ENCODE peak calls at places on chromosomes 6 and 20, in eight cellular contexts. One of them, this sample, is unnamed.

GRCh38 chr20:53399131-53399530 is 194.5 kb downstream of the ZNF217 start:
- DNase-seq in fibroblast of pulmonary artery: no peak
- DNase-seq in OCI-LY7: no peak
- DNase-seq in AG10803: no peak
- DNase-seq in Jurkat, Clone E6-1: no peak
- DNase-seq in activated naive CD4-positive, alpha-beta T cell: no peak
- DNase-seq in activated T-helper 2 cell treated with anti-CD3 and anti-CD28 coated beads, Interferon-gamma antibody, Interleukin-2, Interleukin-4, amounts not matched to agents 10 μg/mL and 5 μg/mL and 100 μg/mL, durations not matched to agents 14 hours and 24 hours and 36 hours: no peak
- DNase-seq in kidney epithelial cell: no peak
- DNase-seq in this sample: no peak

GRCh38 chr20:25233016-25233772 is 14.7 kb upstream of the PYGB start:
- DNase-seq in activated T-helper 2 cell treated with anti-CD3 and anti-CD28 coated beads, Interferon-gamma antibody, Interleukin-2, Interleukin-4, amounts not matched to agents 10 μg/mL and 5 μg/mL and 100 μg/mL, durations not matched to agents 14 hours and 24 hours and 36 hours: no peak
- DNase-seq in kidney epithelial cell: peak; percentile 56
- DNase-seq in AG10803: peak; percentile 44
- DNase-seq in Jurkat, Clone E6-1: no peak
- DNase-seq in OCI-LY7: no peak
- DNase-seq in fibroblast of pulmonary artery: peak; percentile 75
- DNase-seq in activated naive CD4-positive, alpha-beta T cell: no peak
- DNase-seq in this sample: peak; percentile 92

GRCh38 chr20:34579191-34579661 is 20.7 kb downstream of the MAP1LC3A start:
- DNase-seq in OCI-LY7: no peak
- DNase-seq in AG10803: peak; percentile 78
- DNase-seq in Jurkat, Clone E6-1: no peak
- DNase-seq in fibroblast of pulmonary artery: peak; percentile 86
- DNase-seq in activated T-helper 2 cell treated with anti-CD3 and anti-CD28 coated beads, Interferon-gamma antibody, Interleukin-2, Interleukin-4, amounts not matched to agents 10 μg/mL and 5 μg/mL and 100 μg/mL, durations not matched to agents 14 hours and 24 hours and 36 hours: no peak
- DNase-seq in kidney epithelial cell: peak; percentile 58
- DNase-seq in activated naive CD4-positive, alpha-beta T cell: no peak
- DNase-seq in this sample: peak; percentile 78

GRCh38 chr6:129778793-129779192 is 68.8 kb upstream of the ARHGAP18 start:
- DNase-seq in OCI-LY7: no peak
- DNase-seq in AG10803: no peak
- DNase-seq in kidney epithelial cell: no peak
- DNase-seq in activated T-helper 2 cell treated with anti-CD3 and anti-CD28 coated beads, Interferon-gamma antibody, Interleukin-2, Interleukin-4, amounts not matched to agents 10 μg/mL and 5 μg/mL and 100 μg/mL, durations not matched to agents 14 hours and 24 hours and 36 hours: no peak
- DNase-seq in activated naive CD4-positive, alpha-beta T cell: no peak
- DNase-seq in Jurkat, Clone E6-1: no peak
- DNase-seq in fibroblast of pulmonary artery: no peak
- DNase-seq in this sample: no peak

GRCh38 chr6:167550936-167551633 is 226.2 kb downstream of the TTLL2 start:
- DNase-seq in activated naive CD4-positive, alpha-beta T cell: no peak
- DNase-seq in OCI-LY7: no peak
- DNase-seq in activated T-helper 2 cell treated with anti-CD3 and anti-CD28 coated beads, Interferon-gamma antibody, Interleukin-2, Interleukin-4, amounts not matched to agents 10 μg/mL and 5 μg/mL and 100 μg/mL, durations not matched to agents 14 hours and 24 hours and 36 hours: no peak
- DNase-seq in Jurkat, Clone E6-1: no peak
- DNase-seq in fibroblast of pulmonary artery: peak; percentile 51
- DNase-seq in AG10803: no peak
- DNase-seq in kidney epithelial cell: no peak
- DNase-seq in this sample: no peak

GRCh38 chr6:1771324-1771723 is 161.6 kb downstream of the FOXC1 start:
- DNase-seq in AG10803: peak; percentile 27
- DNase-seq in activated T-helper 2 cell treated with anti-CD3 and anti-CD28 coated beads, Interferon-gamma antibody, Interleukin-2, Interleukin-4, amounts not matched to agents 10 μg/mL and 5 μg/mL and 100 μg/mL, durations not matched to agents 14 hours and 24 hours and 36 hours: no peak
- DNase-seq in OCI-LY7: no peak
- DNase-seq in Jurkat, Clone E6-1: peak; percentile 5
- DNase-seq in kidney epithelial cell: no peak
- DNase-seq in fibroblast of pulmonary artery: peak; percentile 60
- DNase-seq in activated naive CD4-positive, alpha-beta T cell: no peak
- DNase-seq in this sample: peak; percentile 31

GRCh38 chr6:43180058-43180457 is 1.9 kb upstream of the CUL9 start:
- DNase-seq in activated T-helper 2 cell treated with anti-CD3 and anti-CD28 coated beads, Interferon-gamma antibody, Interleukin-2, Interleukin-4, amounts not matched to agents 10 μg/mL and 5 μg/mL and 100 μg/mL, durations not matched to agents 14 hours and 24 hours and 36 hours: no peak
- DNase-seq in AG10803: no peak
- DNase-seq in activated naive CD4-positive, alpha-beta T cell: no peak
- DNase-seq in OCI-LY7: no peak
- DNase-seq in fibroblast of pulmonary artery: no peak
- DNase-seq in kidney epithelial cell: no peak
- DNase-seq in Jurkat, Clone E6-1: no peak
- DNase-seq in this sample: no peak

GRCh38 chr6:10458287-10458686 is 43.4 kb upstream of the TFAP2A start:
- DNase-seq in activated naive CD4-positive, alpha-beta T cell: no peak
- DNase-seq in kidney epithelial cell: no peak
- DNase-seq in AG10803: no peak
- DNase-seq in OCI-LY7: no peak
- DNase-seq in fibroblast of pulmonary artery: no peak
- DNase-seq in Jurkat, Clone E6-1: no peak
- DNase-seq in activated T-helper 2 cell treated with anti-CD3 and anti-CD28 coated beads, Interferon-gamma antibody, Interleukin-2, Interleukin-4, amounts not matched to agents 10 μg/mL and 5 μg/mL and 100 μg/mL, durations not matched to agents 14 hours and 24 hours and 36 hours: no peak
- DNase-seq in this sample: no peak

GRCh38 chr20:17969884-17970409 is 1.1 kb downstream of the MGME1 start:
- DNase-seq in Jurkat, Clone E6-1: peak; percentile 47
- DNase-seq in activated T-helper 2 cell treated with anti-CD3 and anti-CD28 coated beads, Interferon-gamma antibody, Interleukin-2, Interleukin-4, amounts not matched to agents 10 μg/mL and 5 μg/mL and 100 μg/mL, durations not matched to agents 14 hours and 24 hours and 36 hours: peak; percentile 28
- DNase-seq in kidney epithelial cell: no peak
- DNase-seq in AG10803: peak; percentile 57
- DNase-seq in OCI-LY7: peak; percentile 83
- DNase-seq in activated naive CD4-positive, alpha-beta T cell: no peak
- DNase-seq in fibroblast of pulmonary artery: peak; percentile 36
- DNase-seq in this sample: no peak

GRCh38 chr20:53034899-53035298 is 62.7 kb downstream of the TSHZ2 start:
- DNase-seq in activated naive CD4-positive, alpha-beta T cell: no peak
- DNase-seq in fibroblast of pulmonary artery: no peak
- DNase-seq in AG10803: no peak
- DNase-seq in kidney epithelial cell: no peak
- DNase-seq in Jurkat, Clone E6-1: peak; percentile 11
- DNase-seq in OCI-LY7: peak; percentile 70
- DNase-seq in activated T-helper 2 cell treated with anti-CD3 and anti-CD28 coated beads, Interferon-gamma antibody, Interleukin-2, Interleukin-4, amounts not matched to agents 10 μg/mL and 5 μg/mL and 100 μg/mL, durations not matched to agents 14 hours and 24 hours and 36 hours: no peak
- DNase-seq in this sample: no peak

GRCh38 chr6:15498640-15499039 is 164.2 kb downstream of the DTNBP1 start:
- DNase-seq in fibroblast of pulmonary artery: no peak
- DNase-seq in activated naive CD4-positive, alpha-beta T cell: no peak
- DNase-seq in kidney epithelial cell: no peak
- DNase-seq in activated T-helper 2 cell treated with anti-CD3 and anti-CD28 coated beads, Interferon-gamma antibody, Interleukin-2, Interleukin-4, amounts not matched to agents 10 μg/mL and 5 μg/mL and 100 μg/mL, durations not matched to agents 14 hours and 24 hours and 36 hours: no peak
- DNase-seq in AG10803: no peak
- DNase-seq in OCI-LY7: no peak
- DNase-seq in Jurkat, Clone E6-1: no peak
- DNase-seq in this sample: peak; percentile 33

GRCh38 chr20:43365691-43366090 is 92.0 kb upstream of the SRSF6 start:
- DNase-seq in fibroblast of pulmonary artery: no peak
- DNase-seq in kidney epithelial cell: no peak
- DNase-seq in AG10803: no peak
- DNase-seq in Jurkat, Clone E6-1: no peak
- DNase-seq in OCI-LY7: no peak
- DNase-seq in activated T-helper 2 cell treated with anti-CD3 and anti-CD28 coated beads, Interferon-gamma antibody, Interleukin-2, Interleukin-4, amounts not matched to agents 10 μg/mL and 5 μg/mL and 100 μg/mL, durations not matched to agents 14 hours and 24 hours and 36 hours: no peak
- DNase-seq in activated naive CD4-positive, alpha-beta T cell: no peak
- DNase-seq in this sample: no peak

GRCh38 chr20:50724851-50725721 is 6.3 kb upstream of the PARD6B start:
- DNase-seq in OCI-LY7: no peak
- DNase-seq in activated T-helper 2 cell treated with anti-CD3 and anti-CD28 coated beads, Interferon-gamma antibody, Interleukin-2, Interleukin-4, amounts not matched to agents 10 μg/mL and 5 μg/mL and 100 μg/mL, durations not matched to agents 14 hours and 24 hours and 36 hours: no peak
- DNase-seq in AG10803: peak; percentile 89
- DNase-seq in activated naive CD4-positive, alpha-beta T cell: peak; percentile 40
- DNase-seq in Jurkat, Clone E6-1: no peak
- DNase-seq in fibroblast of pulmonary artery: peak; percentile 97
- DNase-seq in kidney epithelial cell: peak; percentile 97
- DNase-seq in this sample: peak; percentile 95

GRCh38 chr6:83962592-83962991 is 71.0 kb upstream of the MRAP2 start:
- DNase-seq in activated T-helper 2 cell treated with anti-CD3 and anti-CD28 coated beads, Interferon-gamma antibody, Interleukin-2, Interleukin-4, amounts not matched to agents 10 μg/mL and 5 μg/mL and 100 μg/mL, durations not matched to agents 14 hours and 24 hours and 36 hours: no peak
- DNase-seq in activated naive CD4-positive, alpha-beta T cell: no peak
- DNase-seq in fibroblast of pulmonary artery: no peak
- DNase-seq in OCI-LY7: peak; percentile 10
- DNase-seq in Jurkat, Clone E6-1: no peak
- DNase-seq in AG10803: no peak
- DNase-seq in kidney epithelial cell: no peak
- DNase-seq in this sample: no peak

GRCh38 chr6:17427617-17428016 is 34.2 kb downstream of the CAP2 start:
- DNase-seq in activated naive CD4-positive, alpha-beta T cell: no peak
- DNase-seq in fibroblast of pulmonary artery: no peak
- DNase-seq in AG10803: no peak
- DNase-seq in kidney epithelial cell: no peak
- DNase-seq in OCI-LY7: no peak
- DNase-seq in Jurkat, Clone E6-1: no peak
- DNase-seq in activated T-helper 2 cell treated with anti-CD3 and anti-CD28 coated beads, Interferon-gamma antibody, Interleukin-2, Interleukin-4, amounts not matched to agents 10 μg/mL and 5 μg/mL and 100 μg/mL, durations not matched to agents 14 hours and 24 hours and 36 hours: no peak
- DNase-seq in this sample: no peak

GRCh38 chr20:62571667-62572344 is 70.5 kb upstream of the SLCO4A1 start:
- DNase-seq in kidney epithelial cell: no peak
- DNase-seq in OCI-LY7: peak; percentile 80
- DNase-seq in activated naive CD4-positive, alpha-beta T cell: no peak
- DNase-seq in activated T-helper 2 cell treated with anti-CD3 and anti-CD28 coated beads, Interferon-gamma antibody, Interleukin-2, Interleukin-4, amounts not matched to agents 10 μg/mL and 5 μg/mL and 100 μg/mL, durations not matched to agents 14 hours and 24 hours and 36 hours: no peak
- DNase-seq in fibroblast of pulmonary artery: no peak
- DNase-seq in AG10803: no peak
- DNase-seq in Jurkat, Clone E6-1: peak; percentile 38
- DNase-seq in this sample: no peak

GRCh38 chr6:36443951-36444428 is 1.2 kb downstream of the KCTD20 start:
- DNase-seq in Jurkat, Clone E6-1: peak; percentile 18
- DNase-seq in kidney epithelial cell: no peak
- DNase-seq in OCI-LY7: peak; percentile 52
- DNase-seq in fibroblast of pulmonary artery: peak; percentile 46
- DNase-seq in activated T-helper 2 cell treated with anti-CD3 and anti-CD28 coated beads, Interferon-gamma antibody, Interleukin-2, Interleukin-4, amounts not matched to agents 10 μg/mL and 5 μg/mL and 100 μg/mL, durations not matched to agents 14 hours and 24 hours and 36 hours: no peak
- DNase-seq in activated naive CD4-positive, alpha-beta T cell: no peak
- DNase-seq in AG10803: no peak
- DNase-seq in this sample: peak; percentile 41

GRCh38 chr6:105431226-105431625 is 28.3 kb upstream of the PREP start:
- DNase-seq in AG10803: peak; percentile 67
- DNase-seq in activated T-helper 2 cell treated with anti-CD3 and anti-CD28 coated beads, Interferon-gamma antibody, Interleukin-2, Interleukin-4, amounts not matched to agents 10 μg/mL and 5 μg/mL and 100 μg/mL, durations not matched to agents 14 hours and 24 hours and 36 hours: no peak
- DNase-seq in Jurkat, Clone E6-1: peak; percentile 52
- DNase-seq in OCI-LY7: peak; percentile 58
- DNase-seq in activated naive CD4-positive, alpha-beta T cell: no peak
- DNase-seq in fibroblast of pulmonary artery: peak; percentile 78
- DNase-seq in kidney epithelial cell: no peak
- DNase-seq in this sample: peak; percentile 82

GRCh38 chr6:155561262-155561970 is 105.8 kb upstream of the NOX3 start:
- DNase-seq in OCI-LY7: no peak
- DNase-seq in AG10803: peak; percentile 20
- DNase-seq in activated T-helper 2 cell treated with anti-CD3 and anti-CD28 coated beads, Interferon-gamma antibody, Interleukin-2, Interleukin-4, amounts not matched to agents 10 μg/mL and 5 μg/mL and 100 μg/mL, durations not matched to agents 14 hours and 24 hours and 36 hours: no peak
- DNase-seq in fibroblast of pulmonary artery: no peak
- DNase-seq in activated naive CD4-positive, alpha-beta T cell: no peak
- DNase-seq in Jurkat, Clone E6-1: no peak
- DNase-seq in kidney epithelial cell: no peak
- DNase-seq in this sample: peak; percentile 3

GRCh38 chr20:24657211-24657610 is 187.8 kb downstream of the SYNDIG1 start:
- DNase-seq in AG10803: no peak
- DNase-seq in activated T-helper 2 cell treated with anti-CD3 and anti-CD28 coated beads, Interferon-gamma antibody, Interleukin-2, Interleukin-4, amounts not matched to agents 10 μg/mL and 5 μg/mL and 100 μg/mL, durations not matched to agents 14 hours and 24 hours and 36 hours: no peak
- DNase-seq in fibroblast of pulmonary artery: peak; percentile 22
- DNase-seq in OCI-LY7: no peak
- DNase-seq in kidney epithelial cell: no peak
- DNase-seq in activated naive CD4-positive, alpha-beta T cell: no peak
- DNase-seq in Jurkat, Clone E6-1: no peak
- DNase-seq in this sample: peak; percentile 40

GRCh38 chr6:16700202-16700997 is 60.9 kb downstream of the ATXN1 start:
- DNase-seq in Jurkat, Clone E6-1: no peak
- DNase-seq in fibroblast of pulmonary artery: no peak
- DNase-seq in activated T-helper 2 cell treated with anti-CD3 and anti-CD28 coated beads, Interferon-gamma antibody, Interleukin-2, Interleukin-4, amounts not matched to agents 10 μg/mL and 5 μg/mL and 100 μg/mL, durations not matched to agents 14 hours and 24 hours and 36 hours: no peak
- DNase-seq in OCI-LY7: no peak
- DNase-seq in activated naive CD4-positive, alpha-beta T cell: no peak
- DNase-seq in AG10803: no peak
- DNase-seq in kidney epithelial cell: no peak
- DNase-seq in this sample: no peak

GRCh38 chr6:155374681-155375080 is 60.4 kb upstream of the TFB1M start:
- DNase-seq in kidney epithelial cell: no peak
- DNase-seq in AG10803: no peak
- DNase-seq in activated naive CD4-positive, alpha-beta T cell: no peak
- DNase-seq in OCI-LY7: no peak
- DNase-seq in fibroblast of pulmonary artery: no peak
- DNase-seq in activated T-helper 2 cell treated with anti-CD3 and anti-CD28 coated beads, Interferon-gamma antibody, Interleukin-2, Interleukin-4, amounts not matched to agents 10 μg/mL and 5 μg/mL and 100 μg/mL, durations not matched to agents 14 hours and 24 hours and 36 hours: no peak
- DNase-seq in Jurkat, Clone E6-1: no peak
- DNase-seq in this sample: no peak

GRCh38 chr6:12709556-12709955 is 7.0 kb upstream of the PHACTR1 start:
- DNase-seq in Jurkat, Clone E6-1: no peak
- DNase-seq in fibroblast of pulmonary artery: no peak
- DNase-seq in activated naive CD4-positive, alpha-beta T cell: no peak
- DNase-seq in activated T-helper 2 cell treated with anti-CD3 and anti-CD28 coated beads, Interferon-gamma antibody, Interleukin-2, Interleukin-4, amounts not matched to agents 10 μg/mL and 5 μg/mL and 100 μg/mL, durations not matched to agents 14 hours and 24 hours and 36 hours: no peak
- DNase-seq in kidney epithelial cell: no peak
- DNase-seq in OCI-LY7: no peak
- DNase-seq in AG10803: peak; percentile 93
- DNase-seq in this sample: no peak

GRCh38 chr6:14396826-14397517 is 279.4 kb downstream of the CD83 start:
- DNase-seq in Jurkat, Clone E6-1: no peak
- DNase-seq in activated naive CD4-positive, alpha-beta T cell: no peak
- DNase-seq in activated T-helper 2 cell treated with anti-CD3 and anti-CD28 coated beads, Interferon-gamma antibody, Interleukin-2, Interleukin-4, amounts not matched to agents 10 μg/mL and 5 μg/mL and 100 μg/mL, durations not matched to agents 14 hours and 24 hours and 36 hours: no peak
- DNase-seq in AG10803: peak; percentile 20
- DNase-seq in fibroblast of pulmonary artery: no peak
- DNase-seq in kidney epithelial cell: peak; percentile 21
- DNase-seq in OCI-LY7: no peak
- DNase-seq in this sample: peak; percentile 27

GRCh38 chr6:35181313-35181932 is 32.3 kb upstream of the SCUBE3 start:
- DNase-seq in fibroblast of pulmonary artery: peak; percentile 73
- DNase-seq in kidney epithelial cell: no peak
- DNase-seq in AG10803: peak; percentile 74
- DNase-seq in Jurkat, Clone E6-1: no peak
- DNase-seq in activated naive CD4-positive, alpha-beta T cell: no peak
- DNase-seq in activated T-helper 2 cell treated with anti-CD3 and anti-CD28 coated beads, Interferon-gamma antibody, Interleukin-2, Interleukin-4, amounts not matched to agents 10 μg/mL and 5 μg/mL and 100 μg/mL, durations not matched to agents 14 hours and 24 hours and 36 hours: no peak
- DNase-seq in OCI-LY7: no peak
- DNase-seq in this sample: peak; percentile 75

GRCh38 chr6:20200761-20201160 is 11.5 kb downstream of the MBOAT1 start:
- DNase-seq in Jurkat, Clone E6-1: no peak
- DNase-seq in activated naive CD4-positive, alpha-beta T cell: no peak
- DNase-seq in fibroblast of pulmonary artery: peak; percentile 23
- DNase-seq in AG10803: peak; percentile 5
- DNase-seq in OCI-LY7: no peak
- DNase-seq in kidney epithelial cell: no peak
- DNase-seq in activated T-helper 2 cell treated with anti-CD3 and anti-CD28 coated beads, Interferon-gamma antibody, Interleukin-2, Interleukin-4, amounts not matched to agents 10 μg/mL and 5 μg/mL and 100 μg/mL, durations not matched to agents 14 hours and 24 hours and 36 hours: no peak
- DNase-seq in this sample: no peak

GRCh38 chr6:89695667-89696066 is 57.1 kb upstream of the LYRM2 start:
- DNase-seq in activated T-helper 2 cell treated with anti-CD3 and anti-CD28 coated beads, Interferon-gamma antibody, Interleukin-2, Interleukin-4, amounts not matched to agents 10 μg/mL and 5 μg/mL and 100 μg/mL, durations not matched to agents 14 hours and 24 hours and 36 hours: no peak
- DNase-seq in AG10803: no peak
- DNase-seq in fibroblast of pulmonary artery: no peak
- DNase-seq in activated naive CD4-positive, alpha-beta T cell: no peak
- DNase-seq in OCI-LY7: no peak
- DNase-seq in Jurkat, Clone E6-1: no peak
- DNase-seq in kidney epithelial cell: no peak
- DNase-seq in this sample: no peak

GRCh38 chr20:33719277-33719988 is 677 bp downstream of the PXMP4 start:
- DNase-seq in AG10803: no peak
- DNase-seq in activated T-helper 2 cell treated with anti-CD3 and anti-CD28 coated beads, Interferon-gamma antibody, Interleukin-2, Interleukin-4, amounts not matched to agents 10 μg/mL and 5 μg/mL and 100 μg/mL, durations not matched to agents 14 hours and 24 hours and 36 hours: no peak
- DNase-seq in fibroblast of pulmonary artery: no peak
- DNase-seq in OCI-LY7: no peak
- DNase-seq in kidney epithelial cell: no peak
- DNase-seq in Jurkat, Clone E6-1: no peak
- DNase-seq in activated naive CD4-positive, alpha-beta T cell: no peak
- DNase-seq in this sample: peak; percentile 4

GRCh38 chr20:63534831-63535651 is 2.1 kb downstream of the PTK6 start:
- DNase-seq in OCI-LY7: no peak
- DNase-seq in activated naive CD4-positive, alpha-beta T cell: no peak
- DNase-seq in kidney epithelial cell: no peak
- DNase-seq in Jurkat, Clone E6-1: no peak
- DNase-seq in fibroblast of pulmonary artery: no peak
- DNase-seq in AG10803: peak; percentile 25
- DNase-seq in activated T-helper 2 cell treated with anti-CD3 and anti-CD28 coated beads, Interferon-gamma antibody, Interleukin-2, Interleukin-4, amounts not matched to agents 10 μg/mL and 5 μg/mL and 100 μg/mL, durations not matched to agents 14 hours and 24 hours and 36 hours: no peak
- DNase-seq in this sample: peak; percentile 15

GRCh38 chr20:13101276-13101675 is 92.5 kb downstream of the SPTLC3 start:
- DNase-seq in OCI-LY7: no peak
- DNase-seq in activated T-helper 2 cell treated with anti-CD3 and anti-CD28 coated beads, Interferon-gamma antibody, Interleukin-2, Interleukin-4, amounts not matched to agents 10 μg/mL and 5 μg/mL and 100 μg/mL, durations not matched to agents 14 hours and 24 hours and 36 hours: no peak
- DNase-seq in Jurkat, Clone E6-1: no peak
- DNase-seq in activated naive CD4-positive, alpha-beta T cell: no peak
- DNase-seq in fibroblast of pulmonary artery: no peak
- DNase-seq in kidney epithelial cell: no peak
- DNase-seq in AG10803: peak; percentile 4
- DNase-seq in this sample: no peak

GRCh38 chr6:157800420-157801237 is 22.4 kb upstream of the SNX9 start:
- DNase-seq in fibroblast of pulmonary artery: peak; percentile 75
- DNase-seq in kidney epithelial cell: peak; percentile 63
- DNase-seq in OCI-LY7: no peak
- DNase-seq in activated naive CD4-positive, alpha-beta T cell: no peak
- DNase-seq in activated T-helper 2 cell treated with anti-CD3 and anti-CD28 coated beads, Interferon-gamma antibody, Interleukin-2, Interleukin-4, amounts not matched to agents 10 μg/mL and 5 μg/mL and 100 μg/mL, durations not matched to agents 14 hours and 24 hours and 36 hours: no peak
- DNase-seq in AG10803: peak; percentile 67
- DNase-seq in Jurkat, Clone E6-1: no peak
- DNase-seq in this sample: peak; percentile 75